ENCODE peak calls at places on chromosomes 16 and 17, in seven cellular contexts. D is AG04450, Y is A549, E is uterus, A is ascending aorta, Z is tibial artery, B is esophagus squamous epithelium. P is an unnamed sample.
A peak's percentile ranks its signal among the peaks of the same experiment; 100 is the strongest.

GRCh38 chr16:86953631-86954465 is 363.3 kb downstream of the C16orf95 start:
- DNase-seq in A (no peak), B (no peak), Z (no peak), Y (no peak), E (no peak), D (no peak), P (peak; percentile 58)

GRCh38 chr17:69761011-69761410 is 314.0 kb upstream of the KCNJ16 start:
- DNase-seq in A (no peak), D (no peak), E (no peak), B (no peak), Y (no peak), Z (no peak), P (no peak)

GRCh38 chr17:14762736-14763479 is 462.0 kb downstream of the HS3ST3B1 start:
- DNase-seq in B (no peak), A (no peak), D (no peak), Y (no peak), E (no peak), Z (no peak), P (no peak)

GRCh38 chr17:35160354-35161201 is 13.0 kb downstream of the UNC45B start:
- DNase-seq in E (no peak), D (no peak), B (no peak), Y (no peak), A (no peak), Z (peak; percentile 29), P (no peak)

GRCh38 chr17:75764711-75765421 is at the start of gene GALK1:
- DNase-seq in A (peak; percentile 86), E (peak; percentile 74), Z (peak; percentile 90), D (no peak), B (no peak), Y (peak; percentile 78), P (peak; percentile 81)

GRCh38 chr17:81490599-81490992 is 22.0 kb downstream of the ACTG1 start:
- DNase-seq in D (no peak), B (no peak), A (no peak), Z (no peak), E (no peak), Y (no peak), P (no peak)

GRCh38 chr17:69907081-69907847 is 167.8 kb upstream of the KCNJ16 start:
- DNase-seq in B (no peak), Z (no peak), Y (no peak), D (no peak), E (no peak), A (no peak), P (no peak)

GRCh38 chr16:85331685-85332084 is 219.4 kb upstream of the CIBAR2 start:
- DNase-seq in A (no peak), D (no peak), Y (no peak), Z (no peak), B (no peak), E (no peak), P (no peak)

GRCh38 chr16:27156531-27156930 is 46.8 kb upstream of the KDM8 start:
- DNase-seq in Z (no peak), Y (no peak), B (no peak), A (no peak), D (no peak), E (no peak), P (no peak)

GRCh38 chr16:59067207-59067606 is 333.1 kb upstream of the GOT2 start:
- DNase-seq in B (no peak), D (no peak), E (no peak), Z (no peak), A (no peak), Y (no peak), P (no peak)

GRCh38 chr17:51537996-51538550 is 277.7 kb downstream of the UTP18 start:
- DNase-seq in Z (no peak), D (no peak), Y (no peak), A (no peak), B (no peak), E (no peak), P (no peak)

GRCh38 chr16:89350701-89351380 is 133.3 kb downstream of the ZNF778 start:
- DNase-seq in Y (no peak), B (no peak), E (no peak), Z (no peak), D (no peak), A (no peak), P (no peak)

GRCh38 chr17:79793924-79794304 is 3.0 kb downstream of the CBX8 start:
- DNase-seq in Y (peak; percentile 87), B (no peak), D (peak; percentile 42), E (no peak), Z (no peak), A (no peak), P (no peak)

GRCh38 chr16:68332411-68333121 is 21.7 kb downstream of the PRMT7 start:
- DNase-seq in Z (no peak), A (no peak), B (no peak), D (peak; percentile 8), Y (no peak), E (peak; percentile 36), P (no peak)

GRCh38 chr17:20217677-20218076 is 208.5 kb downstream of the SPECC1 start:
- DNase-seq in Y (no peak), A (no peak), B (no peak), Z (no peak), D (no peak), E (no peak), P (no peak)

GRCh38 chr17:2871205-2871604 is 75.0 kb downstream of the RAP1GAP2 start:
- DNase-seq in A (no peak), Y (no peak), E (no peak), Z (no peak), D (no peak), B (no peak), P (no peak)

GRCh38 chr17:82386881-82387498 is 15.4 kb downstream of the UTS2R start:
- DNase-seq in A (no peak), Z (no peak), Y (no peak), D (no peak), B (no peak), E (no peak), P (no peak)

GRCh38 chr17:44074231-44074910 is 3.8 kb downstream of the G6PC3 start:
- DNase-seq in Y (no peak), Z (no peak), D (no peak), E (no peak), B (no peak), A (no peak), P (no peak)

GRCh38 chr16:88478115-88478514 is 25.0 kb downstream of the ZFPM1 start:
- DNase-seq in Y (no peak), B (no peak), E (no peak), D (no peak), Z (no peak), A (no peak), P (no peak)

GRCh38 chr16:85084841-85085535 is 27.3 kb downstream of the CIBAR2 start:
- DNase-seq in B (no peak), Y (no peak), A (no peak), D (no peak), Z (no peak), E (no peak), P (no peak)

GRCh38 chr17:64459284-64459747 is 10.4 kb downstream of the MILR1 start:
- DNase-seq in Z (no peak), Y (peak; percentile 51), D (no peak), A (no peak), E (no peak), B (no peak), P (no peak)

DNA sequence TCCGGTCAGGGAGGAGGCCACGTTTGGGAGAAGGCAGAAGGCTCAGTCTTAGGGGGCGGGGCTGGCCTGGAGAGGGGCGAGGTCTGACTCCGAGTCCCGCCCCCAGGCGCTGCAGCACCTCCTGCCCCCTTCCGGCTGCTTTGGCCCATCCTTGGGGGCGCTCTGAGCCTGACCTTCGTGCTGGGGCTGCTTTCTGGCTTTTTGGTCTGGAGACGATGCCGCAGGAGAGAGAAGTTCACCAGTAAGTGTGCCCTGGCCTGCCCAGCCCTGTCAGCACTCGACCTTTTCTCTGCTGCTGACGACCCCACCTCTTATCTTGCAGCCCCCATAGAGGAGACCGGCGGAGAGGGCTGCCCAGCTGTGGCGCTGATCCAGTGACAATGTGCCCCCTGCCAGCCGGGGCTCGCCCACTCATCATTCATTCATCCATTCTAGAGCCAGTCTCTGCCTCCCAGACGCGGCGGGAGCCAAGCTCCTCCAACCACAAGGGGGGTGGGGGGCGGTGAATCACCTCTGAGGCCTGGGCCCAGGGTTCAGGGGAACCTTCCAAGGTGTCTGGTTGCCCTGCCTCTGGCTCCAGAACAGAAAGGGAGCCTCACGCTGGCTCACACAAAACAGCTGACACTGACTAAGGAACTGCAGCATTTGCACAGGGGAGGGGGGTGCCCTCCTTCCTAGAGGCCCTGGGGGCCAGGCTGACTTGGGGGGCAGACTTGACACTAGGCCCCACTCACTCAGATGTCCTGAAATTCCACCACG is 1.5 kb downstream of the TNFRSF12A start:
- DNase-seq in A (peak; percentile 92), Z (peak; percentile 91), D (peak; percentile 80), E (peak; percentile 80), B (no peak), Y (peak; percentile 93), P (peak; percentile 90)
- TF ChIP-seq CTCF in A (peak; percentile 32), Z (peak; percentile 16), D (peak; percentile 52), E (no peak), B (peak; percentile 18), Y (peak; percentile 31), P (peak; percentile 33)

DNA sequence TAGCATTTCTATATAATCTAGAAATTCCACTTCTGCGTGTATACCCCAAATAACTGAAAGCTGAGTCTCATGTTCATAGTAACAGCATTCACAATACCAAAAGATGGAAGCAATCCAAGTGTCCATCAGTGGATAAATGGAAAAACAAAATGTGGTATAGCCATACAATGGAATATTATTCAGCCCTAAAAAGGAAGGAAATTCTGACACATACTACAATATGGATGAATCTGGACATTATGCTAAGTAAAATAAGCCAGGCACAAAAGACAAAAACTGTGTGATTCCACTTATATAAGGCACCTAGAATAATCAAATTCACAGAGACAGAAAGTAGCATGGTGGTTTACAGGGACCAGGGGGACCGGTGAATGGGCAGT is 20.4 kb downstream of the HOXB1 start:
- DNase-seq in Z (no peak), D (no peak), E (no peak), B (no peak), Y (no peak), A (no peak), P (no peak)
- H3K4me3 ChIP-seq in Z (no peak overlapping the region), D (no peak overlapping the region), E (no peak overlapping the region), B (no peak overlapping the region), Y (no peak overlapping the region), A (no peak overlapping the region), P (no peak overlapping the region)

GRCh38 chr16:35564148-35564547 is 2104.7 kb downstream of the TP53TG3F start:
- DNase-seq in E (no peak), D (no peak), Y (no peak), A (no peak), Z (no peak), B (no peak), P (no peak)

GRCh38 chr16:35562919-35563318 is 2103.5 kb downstream of the TP53TG3F start:
- DNase-seq in Z (no peak), B (no peak), E (no peak), D (no peak), Y (no peak), A (no peak), P (no peak)

GRCh38 chr16:35562471-35562870 is 2103.1 kb downstream of the TP53TG3F start:
- DNase-seq in A (no peak), B (no peak), Y (no peak), D (no peak), Z (no peak), E (no peak), P (no peak)

GRCh38 chr16:35565626-35566025 is 2106.2 kb downstream of the TP53TG3F start:
- DNase-seq in B (no peak), Z (no peak), E (no peak), D (no peak), Y (no peak), A (no peak), P (no peak)

GRCh38 chr16:35564889-35565288 is 2105.5 kb downstream of the TP53TG3F start:
- DNase-seq in B (no peak), D (no peak), E (no peak), Y (no peak), Z (no peak), A (no peak), P (no peak)
- H3K9me3 ChIP-seq in B (no peaks in the 10 kb centered on the region), D (peaks cover 40% of the 10 kb centered on the region), E (no peaks in the 10 kb centered on the region), Y (no peaks in the 10 kb centered on the region), Z (no peaks in the 10 kb centered on the region), A (no peaks in the 10 kb centered on the region), P (no peaks in the 10 kb centered on the region)

GRCh38 chr17:30565073-30565935 is 88.1 kb downstream of the GOSR1 start:
- DNase-seq in B (no peak), Y (peak; percentile 25), A (no peak), Z (no peak), E (no peak), D (no peak), P (no peak)
- TF ChIP-seq CTCF in B (no peak), Y (no peak), A (no peak), Z (no peak), E (no peak), D (peak; percentile 12), P (no peak)

P was measured in psoas muscle.